ENCODE peak calls at places on chromosome 16, in four cellular contexts. V is OCI-LY7, Z is mesenchymal stem cell, B is A549. O is an unnamed sample.

GRCh38 chr16:11682655-11683096 is 14.4 kb downstream of the SNN start:
- DNase-seq in V (no peak), Z (peak), B (no peak), O (peak)

GRCh38 chr16:25140459-25140858 is 28.9 kb downstream of the LCMT1 start:
- DNase-seq in V (no peak), Z (no peak), B (no peak), O (peak)

GRCh38 chr16:66588981-66589713 is 9.9 kb downstream of the CMTM2 start:
- DNase-seq in V (peak), Z (peak), B (peak), O (peak)

GRCh38 chr16:28092721-28093382 is 29.3 kb upstream of the GSG1L start:
- DNase-seq in V (no peak), Z (no peak), B (no peak), O (peak)

GRCh38 chr16:83994087-83994486 is 26.0 kb downstream of the NECAB2 start:
- DNase-seq in V (no peak), Z (peak), B (peak), O (peak)

GRCh38 chr16:79970551-79971236 is 370.2 kb upstream of the MAF start:
- DNase-seq in V (no peak), Z (peak), B (peak), O (no peak)

GRCh38 chr16:49462989-49463371 is 89.4 kb downstream of the C16orf78 start:
- DNase-seq in V (peak), Z (no peak), B (no peak), O (no peak)

GRCh38 chr16:89397331-89397861 is 93.0 kb downstream of the ANKRD11 start:
- DNase-seq in V (no peak), Z (no peak), B (no peak), O (no peak)

GRCh38 chr16:3214904-3215600 is 19.9 kb downstream of the ZNF200 start:
- DNase-seq in V (peak), Z (no peak), B (no peak), O (no peak)

GRCh38 chr16:3282103-3282746 is 1.1 kb upstream of the ZNF263 start:
- DNase-seq in V (no peak), Z (peak), B (no peak), O (no peak)

GRCh38 chr16:676565-677297 is 1.3 kb downstream of the RHBDL1 start:
- DNase-seq in V (no peak), Z (no peak), B (no peak), O (peak)

GRCh38 chr16:71658771-71659170 is 32.8 kb downstream of the MARVELD3 start:
- DNase-seq in V (no peak), Z (no peak), B (no peak), O (no peak)

GRCh38 chr16:18792836-18793433 is 2.8 kb upstream of the RPS15A start:
- DNase-seq in V (no peak), Z (no peak), B (no peak), O (no peak)

GRCh38 chr16:13957197-13958078 is 37.5 kb downstream of the ERCC4 start:
- DNase-seq in V (no peak), Z (peak), B (peak), O (peak)

GRCh38 chr16:53291757-53292392 is 142.4 kb upstream of the RBL2 start:
- DNase-seq in V (no peak), Z (no peak), B (no peak), O (peak)

GRCh38 chr16:74169687-74170522 is 126.7 kb upstream of the PSMD7 start:
- DNase-seq in V (no peak), Z (peak), B (peak), O (no peak)

GRCh38 chr16:75086281-75086680 is 30.3 kb downstream of the LDHD start:
- DNase-seq in V (no peak), Z (peak), B (no peak), O (peak)

GRCh38 chr16:68737730-68738590 is 868 bp downstream of the CDH1 start:
- DNase-seq in V (no peak), Z (no peak), B (peak), O (peak)
- H3K4me3 ChIP-seq in V (no peak), Z (no peak), B (peak), O (peak)

GRCh38 chr16:57645691-57646387 is 17.4 kb downstream of the ADGRG1 start:
- DNase-seq in V (no peak), Z (peak), B (no peak), O (peak)
- H3K4me2 ChIP-seq in V (no peak), Z (no peak), B (peak), O (peak)

DNA sequence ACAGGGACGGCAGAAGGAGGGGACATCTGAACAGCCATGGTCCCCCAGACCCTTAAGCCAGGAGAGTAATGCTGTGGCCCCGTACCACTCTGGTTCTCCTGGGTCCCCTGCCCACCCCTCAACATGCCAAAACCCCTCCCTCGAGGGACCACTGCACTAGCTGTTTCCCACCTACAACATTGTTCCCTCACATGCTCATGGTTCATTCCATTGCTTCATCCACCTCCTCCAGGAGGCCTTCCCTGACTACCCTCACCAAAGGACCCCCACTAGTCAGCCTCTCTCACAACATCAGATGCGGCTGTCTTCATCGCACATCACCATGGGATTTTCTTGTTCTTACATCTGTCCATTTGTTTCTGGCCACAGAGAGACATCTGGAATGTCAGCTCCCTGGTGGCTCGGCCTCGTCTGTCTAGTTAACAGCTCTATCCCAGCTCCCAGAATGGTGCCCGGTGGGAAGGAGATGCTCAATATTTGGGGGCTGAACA is 1.7 kb downstream of the DOK4 start:
- DNase-seq in V (no peak), Z (no peak), B (no peak), O (no peak)
- H3K27ac ChIP-seq in V (no peak), Z (no peak), B (no peak), O (no peak)

DNA sequence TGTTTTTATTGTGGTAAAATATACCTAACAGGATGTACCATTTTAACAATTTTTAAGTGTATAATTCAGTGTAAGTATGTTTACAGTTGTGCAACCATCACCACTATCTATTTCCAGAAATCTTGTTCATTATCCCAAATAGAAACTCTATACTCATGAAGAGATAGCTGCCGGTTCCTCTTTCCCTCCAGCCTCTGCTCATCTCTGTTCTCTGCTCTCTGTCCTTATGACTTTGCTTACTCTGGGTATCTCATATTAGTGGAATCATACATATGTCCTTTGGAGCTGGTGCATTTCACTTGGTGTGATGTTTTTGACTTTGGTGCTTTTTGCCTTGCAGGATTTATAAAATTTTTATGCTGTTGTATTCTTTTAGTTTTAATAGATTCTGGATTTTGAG is 19.4 kb downstream of the CYLD start:
- DNase-seq in V (no peak), Z (no peak), B (no peak), O (no peak)
- H3K4me3 ChIP-seq in V (no peak), Z (no peak), B (no peak), O (no peak)

DNA sequence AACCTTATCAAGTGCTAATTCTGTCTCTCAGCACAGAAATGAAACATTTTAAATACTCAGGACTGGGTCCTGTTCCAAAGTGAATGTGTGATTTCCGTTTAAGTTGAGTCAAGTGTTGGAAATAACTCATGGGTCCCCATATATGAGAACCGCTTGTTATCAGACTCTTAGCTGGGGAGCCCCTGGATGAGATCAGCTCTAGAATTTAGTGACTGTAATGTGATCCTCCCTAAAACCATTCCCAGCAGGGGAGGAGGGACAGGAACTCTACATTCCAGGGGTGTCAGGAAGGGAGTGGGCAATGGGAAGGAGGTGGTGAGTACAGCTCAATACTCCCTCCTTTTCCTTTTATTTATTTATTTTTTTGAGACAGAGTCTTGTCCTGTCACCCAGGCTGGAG is 37.5 kb downstream of the OTOA start:
- DNase-seq in V (no peak), Z (no peak), B (no peak), O (no peak)
- H3K4me2 ChIP-seq in V (no peak), Z (no peak), B (no peak), O (no peak)

O was measured in mammary epithelial cell.